ENCODE peak calls at places on chromosomes 11 and 22, in seven cellular contexts. One of them, this sample, is unnamed.

GRCh38 chr22:23289851-23290724 is 109.8 kb downstream of the BCR start:
- DNase-seq in HCT116: no peak
- DNase-seq in K562: peak
- DNase-seq in H1: peak
- DNase-seq in SK-N-SH: peak
- DNase-seq in GM12878: no peak
- DNase-seq in HepG2: peak
- DNase-seq in this sample: peak

GRCh38 chr22:28268176-28268575 is 349.1 kb upstream of the PITPNB start:
- DNase-seq in HCT116: no peak
- DNase-seq in H1: no peak
- DNase-seq in GM12878: no peak
- DNase-seq in SK-N-SH: no peak
- DNase-seq in HepG2: no peak
- DNase-seq in K562: no peak
- DNase-seq in this sample: no peak

GRCh38 chr11:118434553-118435232 is 1.6 kb upstream of the KMT2A start:
- DNase-seq in K562: no peak
- DNase-seq in HepG2: no peak
- DNase-seq in H1: no peak
- DNase-seq in HCT116: no peak
- DNase-seq in SK-N-SH: no peak
- DNase-seq in GM12878: no peak
- DNase-seq in this sample: peak

GRCh38 chr11:126619516-126619915 is 264.0 kb downstream of the ST3GAL4 start:
- DNase-seq in SK-N-SH: no peak
- DNase-seq in K562: no peak
- DNase-seq in H1: no peak
- DNase-seq in HCT116: no peak
- DNase-seq in HepG2: no peak
- DNase-seq in GM12878: no peak
- DNase-seq in this sample: no peak

GRCh38 chr22:23580586-23581251 is 629 bp upstream of the IGLL1 start:
- DNase-seq in H1: no peak
- DNase-seq in HCT116: no peak
- DNase-seq in GM12878: no peak
- DNase-seq in SK-N-SH: no peak
- DNase-seq in K562: no peak
- DNase-seq in HepG2: no peak
- DNase-seq in this sample: no peak

GRCh38 chr11:8234425-8234821 is 29.3 kb downstream of the LMO1 start:
- DNase-seq in GM12878: no peak
- DNase-seq in K562: no peak
- DNase-seq in H1: no peak
- DNase-seq in SK-N-SH: peak
- DNase-seq in HepG2: no peak
- DNase-seq in HCT116: peak
- DNase-seq in this sample: no peak

GRCh38 chr11:12094872-12095800 is 15.3 kb upstream of the MICAL2 start:
- DNase-seq in K562: peak
- DNase-seq in SK-N-SH: no peak
- DNase-seq in HepG2: no peak
- DNase-seq in GM12878: no peak
- DNase-seq in H1: no peak
- DNase-seq in HCT116: no peak
- DNase-seq in this sample: no peak

GRCh38 chr22:29454186-29454745 is 15.9 kb downstream of the RFPL1 start:
- DNase-seq in GM12878: no peak
- DNase-seq in HepG2: no peak
- DNase-seq in HCT116: no peak
- DNase-seq in SK-N-SH: no peak
- DNase-seq in K562: no peak
- DNase-seq in H1: no peak
- DNase-seq in this sample: no peak

GRCh38 chr11:88016392-88017020 is 158.7 kb downstream of the RAB38 start:
- DNase-seq in GM12878: peak
- DNase-seq in H1: peak
- DNase-seq in HCT116: peak
- DNase-seq in HepG2: peak
- DNase-seq in SK-N-SH: peak
- DNase-seq in K562: peak
- DNase-seq in this sample: peak

GRCh38 chr11:63944987-63945386 is 6.2 kb downstream of the NAA40 start:
- DNase-seq in HepG2: peak
- DNase-seq in HCT116: no peak
- DNase-seq in H1: no peak
- DNase-seq in GM12878: no peak
- DNase-seq in SK-N-SH: peak
- DNase-seq in K562: no peak
- DNase-seq in this sample: no peak

GRCh38 chr22:47177334-47177815 is 414.9 kb downstream of the TBC1D22A start:
- DNase-seq in GM12878: no peak
- DNase-seq in HCT116: no peak
- DNase-seq in SK-N-SH: no peak
- DNase-seq in K562: no peak
- DNase-seq in H1: no peak
- DNase-seq in HepG2: no peak
- DNase-seq in this sample: no peak

GRCh38 chr22:38674888-38675287 is 6.9 kb upstream of the TOMM22 start:
- DNase-seq in HepG2: no peak
- DNase-seq in GM12878: no peak
- DNase-seq in HCT116: no peak
- DNase-seq in H1: no peak
- DNase-seq in SK-N-SH: no peak
- DNase-seq in K562: no peak
- DNase-seq in this sample: no peak

GRCh38 chr11:128496249-128496648 is 91.1 kb downstream of the ETS1 start:
- DNase-seq in HCT116: no peak
- DNase-seq in GM12878: no peak
- DNase-seq in K562: no peak
- DNase-seq in H1: no peak
- DNase-seq in HepG2: no peak
- DNase-seq in SK-N-SH: no peak
- DNase-seq in this sample: no peak

GRCh38 chr22:23104109-23104971 is 34.0 kb downstream of the GNAZ start:
- DNase-seq in HepG2: no peak
- DNase-seq in H1: no peak
- DNase-seq in GM12878: no peak
- DNase-seq in SK-N-SH: peak
- DNase-seq in HCT116: no peak
- DNase-seq in K562: peak
- DNase-seq in this sample: no peak

DNA sequence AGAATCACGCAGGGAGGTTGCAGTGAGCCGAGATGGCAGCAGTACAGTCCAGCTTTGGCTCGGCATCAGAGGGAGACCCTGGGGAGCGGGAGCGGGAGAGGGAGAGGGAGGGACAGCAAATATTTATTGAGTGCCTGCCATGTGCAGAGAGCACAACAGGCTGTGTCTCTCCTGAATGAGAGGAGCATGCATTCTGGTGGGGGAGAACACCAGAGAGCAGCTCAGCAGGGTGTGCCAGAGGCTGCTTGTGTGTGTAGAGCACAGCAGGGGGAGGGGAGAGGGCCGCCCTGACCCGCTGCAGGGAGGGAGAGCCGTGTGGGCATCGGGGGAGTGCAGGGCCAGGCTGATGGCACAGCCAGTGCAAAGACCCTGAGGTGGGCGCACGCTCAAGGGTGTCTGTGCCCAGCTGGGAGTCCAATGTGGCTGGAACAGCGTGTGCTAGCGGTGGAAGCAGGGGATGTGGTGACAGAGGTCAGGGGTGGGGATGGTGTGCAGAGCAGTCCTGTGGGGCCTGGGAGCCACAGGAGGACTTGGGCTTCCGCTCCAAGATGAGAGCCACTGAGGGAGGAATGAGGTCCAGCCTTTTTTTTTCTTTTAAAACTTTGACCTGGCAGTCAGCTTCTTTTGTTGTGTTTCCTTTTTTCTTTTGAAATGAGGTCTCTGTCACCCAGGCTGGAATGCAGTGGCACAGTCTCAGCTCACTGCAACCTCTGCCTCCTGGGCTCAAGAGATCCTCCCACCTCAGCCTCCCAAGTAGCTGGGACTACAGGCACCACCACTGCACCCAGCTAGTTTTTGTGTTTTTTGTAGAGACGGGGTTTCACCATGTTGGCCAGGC is 12.0 kb downstream of the PPIL2 start:
- DNase-seq in HepG2: peak
- DNase-seq in GM12878: no peak
- DNase-seq in K562: peak
- DNase-seq in HCT116: no peak
- DNase-seq in SK-N-SH: no peak
- DNase-seq in H1: no peak
- DNase-seq in this sample: no peak
- TF ChIP-seq JUND in HepG2: no peak
- TF ChIP-seq JUND in GM12878: no peak
- TF ChIP-seq JUND in K562: no peak
- TF ChIP-seq JUND in HCT116: no peak
- TF ChIP-seq JUND in SK-N-SH: no peak
- TF ChIP-seq JUND in H1: no peak
- TF ChIP-seq JUND in this sample: no peak

DNA sequence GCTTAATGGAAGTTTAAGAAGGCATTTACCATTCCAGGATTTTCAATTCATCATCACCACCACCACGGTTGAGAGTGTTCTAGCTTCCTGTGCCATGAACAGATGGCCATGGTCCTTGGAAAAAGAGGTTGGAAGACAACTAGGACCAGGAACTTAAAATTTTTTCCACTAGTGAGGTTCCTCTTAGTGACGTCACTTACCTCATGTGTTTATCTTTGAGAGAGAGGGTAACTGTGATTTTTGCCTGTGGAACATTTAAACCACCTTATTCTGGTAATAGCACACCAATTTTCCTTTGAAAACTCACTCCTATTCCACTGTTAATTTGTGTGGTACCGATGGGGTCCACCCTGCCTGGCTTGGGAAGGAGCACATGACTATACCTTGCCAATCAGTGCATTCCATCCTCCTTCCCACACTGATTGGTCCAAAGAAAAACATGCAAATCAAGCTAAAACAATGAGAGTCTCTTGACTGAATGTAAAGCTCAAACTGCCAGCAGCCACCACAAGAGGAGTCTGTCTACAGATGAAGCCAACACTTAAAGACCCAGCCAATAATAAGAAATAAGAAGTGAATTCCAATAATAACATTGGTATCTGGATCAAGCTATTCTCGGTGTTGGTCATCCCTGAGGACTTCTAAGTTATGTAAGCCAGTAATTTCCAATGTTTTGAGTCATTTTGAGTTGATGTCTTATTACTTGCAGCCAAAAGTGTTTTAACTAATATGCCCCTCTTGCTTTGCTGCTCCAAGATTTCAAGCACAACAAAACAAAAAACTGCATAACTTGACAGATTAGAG is 111.8 kb downstream of the MPPED2 start:
- DNase-seq in SK-N-SH: no peak
- DNase-seq in HepG2: no peak
- DNase-seq in HCT116: no peak
- DNase-seq in H1: no peak
- DNase-seq in K562: no peak
- DNase-seq in GM12878: no peak
- DNase-seq in this sample: no peak
- TF ChIP-seq JUND in SK-N-SH: no peak
- TF ChIP-seq JUND in HepG2: no peak
- TF ChIP-seq JUND in HCT116: no peak
- TF ChIP-seq JUND in H1: no peak
- TF ChIP-seq JUND in K562: no peak
- TF ChIP-seq JUND in GM12878: no peak
- TF ChIP-seq JUND in this sample: no peak

GRCh38 chr11:2088746-2089535 is 50.2 kb downstream of the IGF2 start:
- DNase-seq in K562: no peak
- DNase-seq in H1: no peak
- DNase-seq in SK-N-SH: no peak
- DNase-seq in HCT116: no peak
- DNase-seq in HepG2: peak
- DNase-seq in GM12878: no peak
- DNase-seq in this sample: no peak

GRCh38 chr11:2091112-2091746 is 48.0 kb downstream of the IGF2 start:
- DNase-seq in GM12878: no peak
- DNase-seq in K562: no peak
- DNase-seq in HCT116: no peak
- DNase-seq in H1: no peak
- DNase-seq in SK-N-SH: no peak
- DNase-seq in HepG2: no peak
- DNase-seq in this sample: no peak

GRCh38 chr11:2089536-2090165 is 49.5 kb downstream of the IGF2 start:
- DNase-seq in K562: peak
- DNase-seq in HepG2: peak
- DNase-seq in GM12878: no peak
- DNase-seq in SK-N-SH: peak
- DNase-seq in H1: no peak
- DNase-seq in HCT116: peak
- DNase-seq in this sample: peak

GRCh38 chr11:2091786-2092463 is 47.3 kb downstream of the IGF2 start:
- DNase-seq in HepG2: no peak
- DNase-seq in GM12878: no peak
- DNase-seq in H1: no peak
- DNase-seq in HCT116: no peak
- DNase-seq in K562: no peak
- DNase-seq in SK-N-SH: no peak
- DNase-seq in this sample: no peak

DNA sequence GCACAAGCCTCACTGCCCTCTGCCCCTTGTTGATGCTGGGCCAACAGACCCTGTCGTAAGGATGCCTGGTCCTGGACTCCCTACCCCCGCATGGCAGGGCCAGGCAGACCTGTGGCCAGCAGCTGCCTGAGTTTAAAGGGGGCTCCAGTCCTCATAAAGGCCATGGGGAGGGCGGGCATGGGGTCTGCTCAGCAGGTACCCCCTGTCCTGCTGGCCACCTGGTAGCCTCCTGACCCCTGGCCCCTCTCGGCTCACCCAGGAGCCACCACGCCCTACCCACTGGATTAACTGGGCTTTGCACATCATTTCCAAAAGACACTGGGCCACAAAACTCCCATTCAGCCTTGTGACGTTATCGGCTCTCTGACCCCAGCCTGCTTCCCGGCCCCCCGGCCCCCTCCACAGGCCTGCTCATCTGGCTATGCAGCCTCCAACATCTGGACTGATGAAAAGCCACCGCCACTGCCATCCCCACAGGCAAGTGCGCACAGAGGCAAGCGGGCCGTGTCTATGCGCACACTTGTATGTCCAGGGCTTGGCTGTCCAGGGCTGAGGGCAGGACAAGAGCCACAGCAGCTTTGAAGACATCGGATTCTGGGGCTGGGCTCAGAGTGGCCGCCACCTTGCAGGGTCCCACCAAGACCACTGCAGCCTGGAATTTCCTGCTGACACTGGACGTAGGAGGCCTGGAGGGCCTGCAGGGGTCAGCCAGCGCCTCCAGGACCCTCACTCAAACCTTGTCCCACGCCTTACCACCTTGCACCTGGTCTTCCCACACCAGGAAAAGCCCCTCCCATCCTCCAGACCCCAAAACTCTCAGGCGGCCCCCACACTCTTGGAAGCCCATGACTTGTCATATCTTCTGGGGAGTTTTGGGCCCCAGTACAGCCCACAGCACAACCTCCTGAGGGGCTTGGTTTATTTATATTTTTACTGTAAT is 48.7 kb downstream of the IGF2 start:
- DNase-seq in SK-N-SH: no peak
- DNase-seq in HCT116: no peak
- DNase-seq in HepG2: no peak
- DNase-seq in H1: no peak
- DNase-seq in GM12878: no peak
- DNase-seq in K562: no peak
- DNase-seq in this sample: no peak
- TF ChIP-seq JUND in SK-N-SH: no peak
- TF ChIP-seq JUND in HCT116: no peak
- TF ChIP-seq JUND in HepG2: no peak
- TF ChIP-seq JUND in H1: no peak
- TF ChIP-seq JUND in GM12878: no peak
- TF ChIP-seq JUND in K562: no peak
- TF ChIP-seq JUND in this sample: no peak

GRCh38 chr11:6201486-6201885 is 2.5 kb downstream of the OR52W1 start:
- DNase-seq in HCT116: no peak
- DNase-seq in H1: no peak
- DNase-seq in SK-N-SH: no peak
- DNase-seq in GM12878: no peak
- DNase-seq in HepG2: no peak
- DNase-seq in K562: no peak
- DNase-seq in this sample: no peak
- TF ChIP-seq JUND in HCT116: no peak
- TF ChIP-seq JUND in H1: no peak
- TF ChIP-seq JUND in SK-N-SH: no peak
- TF ChIP-seq JUND in GM12878: no peak
- TF ChIP-seq JUND in HepG2: no peak
- TF ChIP-seq JUND in K562: no peak
- TF ChIP-seq JUND in this sample: no peak